ENCODE peak calls at places on chromosomes 6 and 20, in seven cellular contexts. R, M, X, L, V, Y and U are unnamed samples. For H3K9me3, the result is how much of the 10 kb centered on the place peaks cover.

GRCh38 chr6:45432944-45433343 is 55.2 kb upstream of the SUPT3H start:
- DNase-seq in V (no peak), X (no peak), M (no peak), R (no peak), Y (peak), L (peak), U (no peak)

GRCh38 chr6:41937881-41938574 is 3.6 kb downstream of the CCND3 start:
- DNase-seq in L (no peak), Y (no peak), R (peak), V (no peak), M (no peak), X (no peak), U (peak)

GRCh38 chr6:42471116-42471515 is 19.4 kb upstream of the TRERF1 start:
- DNase-seq in L (no peak), R (no peak), V (no peak), Y (no peak), X (no peak), M (no peak), U (no peak)

GRCh38 chr6:126618639-126619331 is 278.9 kb downstream of the CENPW start:
- DNase-seq in M (no peak), Y (no peak), R (no peak), V (no peak), L (no peak), X (no peak), U (no peak)

GRCh38 chr20:2382833-2383232 is 2.1 kb downstream of the TGM6 start:
- DNase-seq in M (no peak), R (no peak), V (no peak), L (no peak), Y (peak), X (no peak), U (no peak)

GRCh38 chr6:43180058-43180457 is 1.9 kb upstream of the CUL9 start:
- DNase-seq in V (no peak), M (no peak), R (no peak), Y (no peak), X (no peak), L (no peak), U (no peak)

GRCh38 chr6:8135276-8135675 is 32.9 kb upstream of the EEF1E1 start:
- DNase-seq in L (no peak), V (no peak), R (no peak), M (no peak), Y (no peak), X (no peak), U (no peak)

GRCh38 chr6:138250513-138251247 is 32.4 kb upstream of the PBOV1 start:
- DNase-seq in L (peak), V (no peak), Y (peak), R (peak), X (no peak), M (peak), U (no peak)

GRCh38 chr6:22906091-22906549 is 336.8 kb downstream of the HDGFL1 start:
- DNase-seq in Y (peak), V (no peak), M (no peak), L (no peak), R (no peak), X (no peak), U (no peak)

GRCh38 chr20:43680976-43681375 is 14.1 kb downstream of the MYBL2 start:
- DNase-seq in Y (no peak), X (no peak), L (no peak), V (no peak), M (no peak), R (no peak), U (no peak)

GRCh38 chr6:15553031-15553430 is 109.8 kb downstream of the DTNBP1 start:
- DNase-seq in R (no peak), V (no peak), M (no peak), L (no peak), X (no peak), Y (no peak), U (no peak)

GRCh38 chr20:54995021-54995420 is 519.6 kb downstream of the DOK5 start:
- DNase-seq in M (no peak), L (no peak), V (no peak), X (no peak), R (no peak), Y (peak), U (no peak)

GRCh38 chr6:161837854-161838253 is 564.0 kb upstream of the AGPAT4 start:
- DNase-seq in M (no peak), Y (peak), R (no peak), L (no peak), X (no peak), V (no peak), U (no peak)

GRCh38 chr20:50189681-50190250 is 864 bp upstream of the CEBPB start:
- DNase-seq in X (peak), R (no peak), Y (no peak), M (peak), V (no peak), L (no peak), U (peak)

GRCh38 chr6:56314683-56315523 is 67.5 kb upstream of the COL21A1 start:
- DNase-seq in L (peak), Y (peak), X (no peak), V (no peak), R (no peak), M (no peak), U (no peak)

GRCh38 chr6:43934803-43935602 is 165.0 kb downstream of the VEGFA start:
- DNase-seq in R (no peak), Y (no peak), V (no peak), L (no peak), X (peak), M (no peak), U (no peak)

GRCh38 chr20:51339721-51340450 is 202.6 kb downstream of the NFATC2 start:
- DNase-seq in M (no peak), V (no peak), Y (peak), L (no peak), R (no peak), X (no peak), U (no peak)

GRCh38 chr20:1533059-1533458 is 24.4 kb downstream of the SIRPD start:
- DNase-seq in L (no peak), V (no peak), Y (no peak), X (no peak), R (no peak), M (no peak), U (no peak)

GRCh38 chr20:3532089-3532615 is 61.3 kb downstream of the ATRN start:
- DNase-seq in V (no peak), Y (peak), M (no peak), L (no peak), X (no peak), R (no peak), U (no peak)

GRCh38 chr6:117072134-117072533 is 193.2 kb upstream of the VGLL2 start:
- DNase-seq in L (no peak), M (peak), X (no peak), V (no peak), Y (no peak), R (peak), U (no peak)

GRCh38 chr20:49419785-49420184 is 62.7 kb downstream of the KCNB1 start:
- DNase-seq in Y (no peak), M (no peak), V (no peak), R (no peak), X (no peak), L (no peak), U (no peak)

GRCh38 chr6:10837692-10837996 is 695 bp downstream of the MAK start:
- DNase-seq in X (no peak), M (no peak), R (no peak), L (no peak), V (no peak), Y (no peak), U (no peak)

GRCh38 chr6:111761783-111762312 is 111.4 kb downstream of the FYN start:
- DNase-seq in R (no peak), X (no peak), L (peak), V (no peak), Y (peak), M (no peak), U (no peak)

GRCh38 chr6:42374027-42374669 is 77.6 kb downstream of the TRERF1 start:
- DNase-seq in V (no peak), X (no peak), Y (no peak), M (no peak), L (no peak), R (no peak), U (no peak)

DNA sequence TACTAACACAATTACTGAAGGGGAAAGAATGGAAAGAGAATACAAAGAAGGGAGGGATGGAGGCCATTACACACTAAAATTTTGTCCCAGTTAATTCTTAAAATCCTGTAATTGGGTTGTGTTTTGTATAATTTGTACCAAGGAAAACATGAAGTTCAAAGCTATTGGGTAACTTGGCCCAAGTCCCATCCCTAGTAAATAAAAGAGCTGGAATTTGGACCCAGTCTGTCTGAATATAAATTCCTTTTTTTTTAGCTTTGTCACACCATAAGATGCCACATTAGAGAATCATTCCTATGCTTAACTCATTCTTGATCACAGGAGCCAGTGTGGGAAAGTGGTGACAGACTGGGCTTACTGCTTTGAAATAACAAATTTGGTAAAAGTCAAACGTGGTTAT is 66.8 kb upstream of the CBLN4 start:
- DNase-seq in R (no peak), V (no peak), X (no peak), L (no peak), M (no peak), Y (no peak), U (no peak)
- H3K9me3 ChIP-seq in R (under half), V (under half), X (under half), L (under half), M (under half), Y (under half), U (under half)

DNA sequence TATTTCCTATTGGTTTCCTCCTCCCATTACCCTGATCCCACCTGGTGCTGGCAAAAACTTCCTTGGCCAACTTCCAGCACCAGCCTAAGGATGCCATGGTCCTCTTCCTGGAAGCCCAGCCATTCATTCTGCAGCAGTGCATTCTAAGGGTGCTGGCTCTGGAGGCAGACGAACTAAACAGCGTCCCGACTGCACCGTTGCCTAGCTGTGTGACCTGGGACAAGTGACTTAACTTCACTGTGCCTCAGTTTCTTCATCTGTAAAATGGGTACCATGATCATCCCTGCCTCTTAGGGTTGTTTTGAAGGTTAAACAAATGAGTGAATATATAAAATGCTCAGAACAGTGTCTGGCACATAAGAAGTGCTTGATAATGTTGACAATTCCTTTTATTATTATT is 120.9 kb upstream of the ZNF217 start:
- DNase-seq in X (no peak), L (no peak), R (no peak), M (no peak), V (no peak), Y (no peak), U (no peak)
- H3K9me3 ChIP-seq in X (under half), L (under half), R (under half), M (under half), V (under half), Y (under half), U (under half)

DNA sequence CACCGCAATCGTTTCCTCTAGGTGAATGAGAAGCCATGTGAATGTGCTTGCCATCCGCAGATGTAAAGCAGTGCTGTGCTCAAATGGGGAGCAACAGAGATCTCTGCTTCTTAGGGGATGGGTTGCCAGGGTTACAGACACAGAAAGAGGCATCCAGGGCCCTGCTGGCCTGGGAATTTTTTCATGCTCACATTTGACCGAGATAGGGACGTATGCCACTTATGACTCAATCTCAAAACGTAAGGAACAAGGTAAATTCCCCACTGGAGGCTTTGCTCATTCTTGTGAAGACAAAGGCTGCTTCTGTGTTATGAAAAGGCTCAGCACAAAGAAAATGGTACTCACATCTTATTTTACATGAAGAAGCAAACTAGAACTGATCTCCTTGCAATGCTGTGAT is 11.0 kb downstream of the C6orf118 start:
- DNase-seq in L (no peak), Y (no peak), R (no peak), X (no peak), M (no peak), V (no peak), U (no peak)
- H3K9me3 ChIP-seq in L (under half), Y (under half), R (under half), X (under half), M (under half), V (half or more), U (under half)

GRCh38 chr20:56212071-56212470 is 36.5 kb upstream of the MC3R start:
- DNase-seq in R (no peak), V (no peak), M (no peak), L (no peak), X (no peak), Y (no peak), U (no peak)
- H3K9me3 ChIP-seq in R (under half), V (under half), M (under half), L (under half), X (under half), Y (under half), U (under half)